ENCODE peak calls at places on chromosomes 3 and 15, in seven cellular contexts. T, G, D, I, P, C and X are unnamed samples.

GRCh38 chr3:118267588-118267987 is 767.1 kb downstream of the IGSF11 start:
- DNase-seq in C (no peak), T (no peak), P (no peak), I (no peak), D (peak), G (no peak), X (no peak)

GRCh38 chr3:188624384-188624783 is 470.4 kb downstream of the LPP start:
- DNase-seq in T (peak), P (no peak), C (peak), G (peak), D (no peak), I (no peak), X (no peak)

GRCh38 chr15:60652245-60652644 is 173.3 kb upstream of the ICE2 start:
- DNase-seq in T (no peak), I (no peak), D (no peak), P (no peak), G (no peak), C (no peak), X (no peak)

GRCh38 chr15:38652998-38653397 is 88.4 kb upstream of the RASGRP1 start:
- DNase-seq in I (no peak), P (no peak), D (no peak), T (no peak), C (no peak), G (no peak), X (no peak)

GRCh38 chr3:81871358-81872152 is 110.1 kb upstream of the GBE1 start:
- DNase-seq in C (no peak), D (peak), T (no peak), G (no peak), I (no peak), P (no peak), X (no peak)

GRCh38 chr15:70608156-70608555 is 155.2 kb downstream of the UACA start:
- DNase-seq in I (no peak), D (no peak), G (no peak), P (no peak), T (no peak), C (no peak), X (no peak)

GRCh38 chr3:46496745-46497555 is 826 bp upstream of the RTP3 start:
- DNase-seq in D (peak), P (peak), G (no peak), T (no peak), C (no peak), I (no peak), X (no peak)

GRCh38 chr3:160194438-160194837 is 30.8 kb upstream of the C3orf80 start:
- DNase-seq in T (no peak), P (no peak), G (no peak), C (no peak), I (no peak), D (no peak), X (no peak)

GRCh38 chr15:39936187-39936586 is 2.3 kb downstream of the EIF2AK4 start:
- DNase-seq in G (no peak), T (no peak), P (no peak), I (no peak), C (no peak), D (peak), X (no peak)

GRCh38 chr3:45583021-45583851 is 11.3 kb upstream of the LIMD1 start:
- DNase-seq in P (no peak), D (no peak), G (peak), C (peak), T (no peak), I (peak), X (no peak)

DNA sequence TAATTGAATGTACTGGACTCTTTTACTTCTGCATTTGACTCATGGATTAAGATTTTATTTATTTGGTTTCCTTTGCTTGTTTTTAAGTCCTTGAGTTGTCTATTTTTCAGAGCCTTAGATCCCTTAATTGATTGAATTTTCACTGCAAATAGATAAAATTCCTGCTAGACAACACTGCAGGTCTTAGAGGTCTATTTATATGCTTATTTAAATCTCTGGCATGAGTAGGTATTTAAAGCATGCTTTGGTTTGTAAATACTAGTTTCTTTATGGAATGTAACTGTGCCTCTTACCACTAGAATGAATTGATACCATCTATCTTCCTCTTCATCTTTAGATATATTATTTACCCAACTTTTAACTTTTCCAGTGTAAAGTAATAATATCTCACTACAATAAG is 20.0 kb downstream of the PLSCR5 start:
- DNase-seq in T (no peak), P (no peak), G (no peak), C (no peak), D (no peak), I (no peak), X (no peak)
- H3K4me3 ChIP-seq in T (no peak), P (no peak), G (no peak), C (no peak), D (no peak), I (no peak), X (no peak)

DNA sequence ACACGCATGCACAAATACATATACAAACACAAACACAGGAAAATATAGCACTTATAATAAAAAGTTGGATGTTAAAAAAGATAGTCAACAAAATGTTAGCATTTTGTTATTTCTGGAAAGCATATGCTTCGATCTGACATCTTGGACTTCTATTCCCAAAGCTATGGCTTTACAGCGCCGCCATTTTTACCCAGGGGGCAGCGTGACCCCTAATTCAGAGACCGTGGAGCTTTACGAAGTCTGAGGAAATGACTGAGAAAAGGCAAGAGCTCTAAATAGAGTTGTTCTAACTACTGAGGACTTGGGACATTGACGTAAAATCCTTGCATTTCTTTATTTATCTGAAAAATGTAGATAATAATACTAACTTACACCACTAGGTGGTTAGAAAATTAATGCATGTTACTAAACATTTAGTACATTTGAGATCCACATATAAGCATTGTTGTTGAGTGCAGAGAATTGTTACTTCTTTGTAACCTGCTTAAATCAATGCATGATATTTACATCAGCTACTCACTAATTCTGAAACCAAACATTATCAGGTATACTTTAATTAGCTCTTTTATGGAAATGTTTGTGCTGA is 155.4 kb downstream of the TP63 start:
- DNase-seq in G (no peak), I (no peak), P (no peak), C (no peak), T (no peak), D (peak), X (peak)
- TF ChIP-seq CTCF in G (no peak), I (no peak), P (peak), C (no peak), T (no peak), D (peak), X (no peak)

GRCh38 chr3:123735456-123735855 is 148.7 kb downstream of the MYLK start:
- DNase-seq in P (no peak), I (no peak), D (no peak), G (no peak), C (no peak), T (no peak), X (no peak)

GRCh38 chr3:123732447-123732846 is 147.6 kb upstream of the HACD2 start:
- DNase-seq in G (no peak), C (no peak), P (no peak), I (no peak), T (no peak), D (peak), X (no peak)

GRCh38 chr3:123734527-123734902 is 149.6 kb downstream of the MYLK start:
- DNase-seq in C (no peak), P (no peak), G (no peak), I (no peak), T (no peak), D (no peak), X (no peak)

GRCh38 chr3:123733805-123734526 is 149.1 kb upstream of the HACD2 start:
- DNase-seq in I (no peak), D (peak), T (no peak), C (no peak), P (no peak), G (no peak), X (no peak)

GRCh38 chr3:123733341-123733740 is 148.5 kb upstream of the HACD2 start:
- DNase-seq in G (no peak), D (peak), T (no peak), P (no peak), I (no peak), C (no peak), X (no peak)
- H3K4me3 ChIP-seq in G (no peak), D (peak), T (no peak), P (no peak), I (no peak), C (no peak), X (no peak)

GRCh38 chr3:148718982-148719862 is 21.5 kb downstream of the AGTR1 start:
- DNase-seq in P (peak), G (no peak), T (no peak), D (peak), C (no peak), I (no peak), X (no peak)
- TF ChIP-seq CTCF in P (peak), G (peak), T (peak), D (peak), C (no peak), I (peak), X (no peak)

DNA sequence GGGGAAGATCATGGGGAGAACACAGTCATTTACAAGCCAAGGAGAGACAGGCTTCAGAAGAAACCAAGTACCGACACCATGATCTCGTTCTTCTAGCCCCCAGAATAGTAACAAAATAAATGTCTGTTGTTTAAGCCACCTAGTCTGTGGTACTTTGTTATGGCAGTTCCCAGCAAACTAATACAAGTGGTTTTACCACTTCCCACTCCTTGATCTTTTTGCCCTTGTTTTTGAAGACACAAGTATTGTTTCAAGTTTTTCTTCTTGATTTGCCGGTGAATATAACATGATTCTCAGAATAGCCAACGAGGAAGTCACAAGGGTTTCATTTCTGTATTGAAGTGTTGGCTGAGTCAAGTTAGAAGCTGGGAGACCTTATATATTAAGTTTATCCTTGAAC is 220.3 kb downstream of the SOX2 start:
- DNase-seq in P (no peak), C (no peak), D (no peak), G (no peak), I (no peak), T (no peak), X (no peak)
- H3K4me3 ChIP-seq in P (no peak), C (no peak), D (no peak), G (no peak), I (no peak), T (no peak), X (no peak)

DNA sequence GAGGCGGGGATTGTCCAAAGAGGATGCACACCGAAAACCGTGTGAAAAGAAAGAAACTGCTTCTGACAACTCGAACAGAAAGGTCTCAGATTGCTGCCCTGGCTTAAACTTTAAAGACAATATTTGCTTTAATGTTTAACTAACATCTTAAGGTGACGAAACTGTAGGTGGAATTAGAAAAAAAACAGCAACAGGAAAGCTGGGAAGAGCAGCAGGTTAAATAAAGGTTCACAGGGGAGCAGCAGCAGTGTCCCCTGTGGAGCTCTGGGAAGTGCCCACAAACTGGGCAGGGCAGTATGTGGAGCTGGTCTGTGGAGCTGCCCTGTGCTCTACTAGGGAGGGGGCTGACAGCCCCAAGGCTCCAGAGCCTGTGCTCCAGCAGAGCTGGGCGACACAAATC is 25.4 kb downstream of the RUVBL1 start:
- DNase-seq in P (no peak), C (no peak), D (no peak), I (no peak), T (no peak), G (no peak), X (no peak)
- TF ChIP-seq CTCF in P (no peak), C (no peak), D (no peak), I (no peak), T (no peak), G (no peak), X (no peak)

GRCh38 chr3:192326656-192327055 is 400.7 kb downstream of the FGF12 start:
- DNase-seq in P (no peak), T (no peak), D (no peak), C (no peak), I (no peak), G (no peak), X (no peak)

GRCh38 chr3:192336286-192336685 is 391.1 kb downstream of the FGF12 start:
- DNase-seq in I (no peak), D (no peak), P (no peak), C (no peak), T (no peak), G (no peak), X (no peak)

GRCh38 chr3:192332386-192333291 is 394.7 kb downstream of the FGF12 start:
- DNase-seq in T (no peak), C (no peak), D (no peak), G (no peak), P (no peak), I (no peak), X (no peak)

GRCh38 chr3:192331749-192332385 is 395.5 kb downstream of the FGF12 start:
- DNase-seq in C (no peak), T (no peak), D (no peak), P (no peak), G (no peak), I (no peak), X (no peak)
- H3K4me3 ChIP-seq in C (no peak), T (no peak), D (no peak), P (no peak), G (no peak), I (peak), X (no peak)

GRCh38 chr3:127984241-127984975 is 67.8 kb upstream of the SEC61A1 start:
- DNase-seq in T (no peak), I (no peak), P (no peak), G (no peak), C (no peak), D (peak), X (no peak)
- TF ChIP-seq CTCF in T (no peak), I (no peak), P (no peak), G (no peak), C (no peak), D (no peak), X (no peak)